ENCODE peak calls at places on chromosomes 12 and 14, in ten cellular contexts. J is tibial artery; T is ovary; W is fibroblast of lung; V is Peyer's patch; A is CD8-positive, alpha-beta memory T cell; G is sigmoid colon; R is transverse colon; B is MM.1S; L is Panc1. K is an unnamed sample.

GRCh38 chr12:68861890-68862289 is 53.9 kb downstream of the MDM2 start:
- DNase-seq in G (no peak), T (no peak), R (no peak), B (no peak), W (no peak), J (no peak), L (no peak), V (no peak), A (no peak), K (no peak)

GRCh38 chr12:62291888-62292760 is 31.9 kb downstream of the USP15 start:
- DNase-seq in A (no peak), T (no peak), L (no peak), W (no peak), R (no peak), B (no peak), G (no peak), J (no peak), V (no peak), K (no peak)

GRCh38 chr12:121238604-121239334 is 28.8 kb downstream of the P2RX4 start:
- DNase-seq in J (no peak), G (no peak), T (no peak), B (no peak), W (no peak), L (no peak), V (no peak), A (no peak), R (no peak), K (no peak)

GRCh38 chr12:28938056-28938455 is 211.0 kb upstream of the FAR2 start:
- DNase-seq in T (no peak), B (no peak), R (no peak), A (no peak), V (no peak), J (no peak), W (no peak), L (no peak), G (no peak), K (no peak)

GRCh38 chr12:89671469-89671868 is 37.2 kb downstream of the ATP2B1 start:
- DNase-seq in B (no peak), L (no peak), G (no peak), V (no peak), W (peak; percentile 27), A (no peak), R (no peak), J (no peak), T (no peak), K (no peak)

GRCh38 chr12:81811066-81811777 is 52.1 kb upstream of the PPFIA2 start:
- DNase-seq in W (no peak), A (no peak), T (no peak), J (peak; percentile 31), V (no peak), L (no peak), G (no peak), B (no peak), R (no peak), K (no peak)

GRCh38 chr12:7141351-7142005 is 11.3 kb downstream of the CLSTN3 start:
- DNase-seq in A (no peak), T (no peak), B (no peak), G (no peak), J (no peak), W (no peak), R (no peak), V (no peak), L (no peak), K (no peak)

GRCh38 chr12:125151284-125151683 is 86.0 kb downstream of the AACS start:
- DNase-seq in B (no peak), L (no peak), T (no peak), W (no peak), R (no peak), J (no peak), A (no peak), V (no peak), G (no peak), K (no peak)

GRCh38 chr12:11949738-11950403 is 120.9 kb upstream of the BCL2L14 start:
- DNase-seq in B (no peak), J (no peak), W (no peak), A (no peak), L (no peak), R (no peak), T (no peak), V (no peak), G (no peak), K (no peak)

GRCh38 chr14:91252901-91253794 is 8.6 kb upstream of the GPR68 start:
- DNase-seq in J (no peak), G (no peak), B (no peak), T (peak; percentile 69), W (no peak), A (peak; percentile 41), V (no peak), R (peak; percentile 63), L (no peak), K (no peak)

GRCh38 chr12:46998811-46999368 is 80.5 kb upstream of the PCED1B start:
- DNase-seq in J (no peak), W (peak; percentile 22), L (no peak), G (no peak), B (no peak), A (no peak), V (no peak), T (no peak), R (no peak), K (no peak)
- H3K27ac ChIP-seq in J (no peak overlapping the region), W (no peak overlapping the region), L (no peak overlapping the region), G (no peak overlapping the region), B (no peak overlapping the region), A (no peak overlapping the region), V (no peak overlapping the region), T (no peak overlapping the region), R (no peak overlapping the region), K (no peak overlapping the region)

DNA sequence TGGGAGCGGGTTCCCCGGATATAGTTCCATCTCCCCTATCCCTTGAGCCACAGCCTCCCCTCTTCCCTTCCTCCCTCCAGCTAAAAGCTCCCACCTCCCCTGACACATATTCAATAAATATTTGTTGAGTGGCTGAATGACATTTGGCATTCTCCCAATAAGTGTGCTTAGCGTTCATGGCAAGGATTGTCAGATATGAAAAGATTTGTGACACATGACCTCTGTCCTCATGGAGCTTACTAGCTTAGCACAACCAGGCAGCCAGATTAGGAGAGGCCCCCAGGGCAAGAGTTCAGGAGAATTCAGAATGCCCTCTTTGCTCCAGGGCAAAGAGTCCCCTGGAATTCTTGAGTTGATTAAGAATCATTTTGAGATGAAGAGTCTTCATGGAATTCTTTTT is 22.5 kb upstream of the SLC6A12 start:
- DNase-seq in L (no peak), W (no peak), A (no peak), J (no peak), G (no peak), V (no peak), T (no peak), B (no peak), R (no peak), K (no peak)
- H3K4me1 ChIP-seq in L (no peaks in the 10 kb centered on the region), W (no peaks in the 10 kb centered on the region), A (no peaks in the 10 kb centered on the region), J (no peaks in the 10 kb centered on the region), G (no peaks in the 10 kb centered on the region), V (no peaks in the 10 kb centered on the region), T (no peaks in the 10 kb centered on the region), B (no peaks in the 10 kb centered on the region), R (no peaks in the 10 kb centered on the region), K (no peaks in the 10 kb centered on the region)

DNA sequence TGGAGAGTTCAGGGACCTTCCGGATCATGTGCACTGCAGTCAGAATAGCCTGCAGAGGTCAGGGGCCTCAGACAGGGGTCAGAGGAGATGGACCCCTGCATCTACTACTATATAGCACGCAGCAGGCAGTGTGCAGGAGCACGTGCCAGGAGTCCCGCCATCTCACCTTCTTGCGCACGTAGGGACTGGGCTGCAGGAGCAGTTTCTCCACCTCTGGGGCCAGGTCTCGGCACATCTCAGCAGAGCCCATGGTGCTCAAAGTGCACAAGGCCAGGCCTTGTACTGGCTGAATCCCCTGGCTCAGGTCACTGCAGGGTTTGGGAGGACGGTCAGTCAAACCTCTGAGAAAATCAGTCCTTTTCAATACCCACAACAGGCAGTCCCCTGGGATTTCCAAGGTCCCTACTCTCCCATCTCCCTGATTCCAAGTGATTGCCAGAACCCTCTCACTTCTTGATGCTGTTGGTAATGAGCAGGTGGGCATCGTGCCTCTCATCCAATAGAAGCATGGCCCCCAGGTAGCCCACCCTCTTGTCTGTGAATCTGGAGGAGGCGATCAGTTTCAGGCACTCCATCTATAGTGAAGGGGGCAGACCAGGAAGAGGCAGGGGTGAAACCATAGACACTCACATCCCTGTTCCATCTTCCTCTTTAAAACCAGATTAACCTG is 1.3 kb downstream of the AP1G2 start:
- DNase-seq in G (peak; percentile 57), A (no peak), L (no peak), R (no peak), T (peak; percentile 41), J (no peak), B (no peak), V (no peak), W (no peak), K (no peak)
- H3K4me3 ChIP-seq in G (peak overlapping the region; percentile 68), A (peak overlapping the region; percentile 93), L (peak overlapping the region; percentile 73), R (no peak overlapping the region), T (peak overlapping the region; percentile 73), J (no peak overlapping the region), B (peak overlapping the region; percentile 81), V (no peak overlapping the region), W (no peak overlapping the region), K (no peak overlapping the region)

GRCh38 chr12:66169221-66170170 is at the start of gene TMBIM4:
- DNase-seq in R (peak; percentile 91), W (peak; percentile 97), L (peak; percentile 70), A (peak; percentile 80), J (peak; percentile 81), G (peak; percentile 94), T (peak; percentile 89), B (peak; percentile 84), V (peak; percentile 88), K (peak; percentile 87)
- H3K27ac ChIP-seq in R (peak within 1 kb of the TSS; percentile 98), W (peak within 1 kb of the TSS; percentile 95), L (peak within 1 kb of the TSS; percentile 97), A (peak within 1 kb of the TSS; percentile 98), J (peak within 1 kb of the TSS; percentile 97), G (peak within 1 kb of the TSS; percentile 98), T (peak within 1 kb of the TSS; percentile 88), B (peak within 1 kb of the TSS; percentile 89), V (peak within 1 kb of the TSS; percentile 98), K (peak within 1 kb of the TSS; percentile 98)